ENCODE peak calls at places on chromosomes 4 and X, in five cellular contexts. E is kidney, F is GM06990, I is MM.1S, S is endothelial cell of umbilical vein. T is an unnamed sample. For H3K36me3, the result is how much of the 10 kb centered on the place peaks cover.

GRCh38 chrX:110852180-110852579 is 56.6 kb upstream of the CHRDL1 start:
- DNase-seq in I (peak), E (no peak), F (no peak), S (no peak), T (peak)

GRCh38 chr4:180827193-180827592 is 1416.0 kb upstream of the TENM3 start:
- DNase-seq in E (no peak), S (no peak), I (no peak), F (no peak), T (no peak)

GRCh38 chrX:96791559-96791958 is 92.1 kb upstream of the RPA4 start:
- DNase-seq in S (no peak), I (no peak), F (no peak), E (no peak), T (peak)

GRCh38 chr4:164956766-164957643 is 20.5 kb downstream of the TRIM61 start:
- DNase-seq in E (peak), I (peak), S (peak), F (peak), T (peak)

GRCh38 chr4:25769251-25769650 is 93.5 kb downstream of the SEL1L3 start:
- DNase-seq in S (no peak), I (no peak), E (no peak), F (no peak), T (no peak)

GRCh38 chr4:71025654-71026053 is 32.2 kb downstream of the DCK start:
- DNase-seq in I (no peak), E (no peak), S (no peak), F (no peak), T (no peak)

GRCh38 chr4:153513596-153513995 is 47.4 kb downstream of the TMEM131L start:
- DNase-seq in I (no peak), E (no peak), S (peak), F (no peak), T (peak)

GRCh38 chrX:101219840-101220191 is 230 bp downstream of the DRP2 start:
- DNase-seq in S (no peak), I (no peak), E (no peak), F (no peak), T (no peak)

GRCh38 chr4:152063301-152064235 is 302.8 kb upstream of the GATB start:
- DNase-seq in S (no peak), F (no peak), E (no peak), I (no peak), T (peak)

DNA sequence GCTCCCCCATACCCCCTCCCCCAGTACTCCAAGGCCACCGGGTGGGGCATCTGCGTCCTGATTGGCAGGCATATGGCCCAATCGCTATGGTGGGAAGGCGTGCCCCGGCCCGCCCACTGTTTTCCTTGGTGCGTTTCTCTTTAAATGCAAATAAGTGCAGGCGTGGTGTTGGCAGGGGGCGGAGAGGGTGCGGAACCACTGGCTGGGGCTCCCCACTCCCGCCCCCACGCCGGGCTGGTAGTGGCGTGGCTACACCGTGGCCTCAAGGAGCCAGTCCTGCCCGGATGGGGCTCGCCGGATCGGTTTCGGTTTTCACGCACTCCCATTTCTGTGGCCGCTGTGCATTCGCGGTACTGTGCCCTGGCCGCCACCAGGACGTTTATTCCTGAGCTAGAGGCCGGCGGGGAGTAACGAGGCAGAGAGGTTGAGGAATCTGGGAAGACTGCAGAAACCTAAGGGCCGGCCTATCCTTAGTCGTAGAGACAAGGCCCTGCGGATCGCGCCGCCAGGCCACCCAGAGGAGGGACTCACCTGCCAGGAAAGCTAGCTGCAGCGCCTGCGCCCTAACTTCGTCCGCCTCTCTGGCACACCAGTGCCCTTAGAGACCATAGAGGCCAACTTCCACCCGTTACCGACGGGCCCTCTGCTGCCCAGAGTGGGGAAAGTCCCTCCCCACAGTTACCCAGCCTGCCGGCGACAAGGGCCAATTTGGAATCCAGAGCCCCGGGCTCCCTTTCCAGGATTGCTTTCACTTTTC is 405 bp upstream of the AMER1 start:
- DNase-seq in S (peak), I (peak), E (peak), F (peak), T (peak)
- TF ChIP-seq CTCF in S (no peak), I (peak), E (peak), F (no peak), T (peak)

DNA sequence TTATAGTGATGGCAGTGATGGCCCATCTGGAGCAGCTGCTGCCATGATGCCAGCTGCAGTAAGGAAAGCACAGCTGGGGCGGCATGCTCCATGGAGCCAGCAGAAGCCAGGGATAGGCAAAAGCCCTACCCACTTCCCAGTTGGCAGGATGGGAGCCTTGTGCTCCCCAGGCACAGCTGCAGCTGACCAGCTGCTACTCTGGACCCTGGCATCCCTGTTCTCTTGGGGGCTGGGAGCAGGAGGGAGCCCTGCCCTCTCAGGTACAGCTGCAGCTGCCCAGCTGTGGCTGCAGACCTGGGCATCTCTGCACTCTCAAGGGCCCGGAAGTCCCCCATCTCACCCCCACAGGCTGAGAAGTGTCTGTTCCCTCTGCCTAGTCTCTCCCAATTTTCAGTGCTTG is 531.9 kb downstream of the PCDH18 start:
- DNase-seq in I (no peak), F (no peak), E (peak), S (no peak), T (no peak)
- H3K4me3 ChIP-seq in I (no peak), F (no peak), E (no peak), S (no peak), T (no peak)

DNA sequence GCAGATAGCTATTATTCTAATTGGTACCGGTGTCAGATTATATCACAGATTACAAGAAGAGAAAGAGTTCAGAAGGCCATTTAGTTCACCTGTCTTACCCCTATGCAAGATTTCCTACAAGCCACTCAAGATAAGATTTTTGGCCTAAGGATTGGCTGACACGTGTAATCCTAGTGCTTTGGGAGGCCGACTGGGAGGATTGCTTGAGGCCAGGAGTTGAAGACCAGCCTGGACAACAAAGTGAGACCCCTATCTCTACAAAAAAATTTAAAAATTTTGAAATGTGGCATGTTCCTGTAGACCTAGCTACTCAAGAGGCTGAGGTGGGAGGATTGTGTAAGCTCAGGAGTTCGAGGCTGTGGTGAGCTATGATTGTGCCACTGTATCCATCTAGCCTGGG is 77.1 kb upstream of the HPRT1 start:
- DNase-seq in F (no peak), S (no peak), E (no peak), I (no peak), T (no peak)
- H3K36me3 ChIP-seq in F (under half), S (under half), E (under half), I (under half), T (under half)

DNA sequence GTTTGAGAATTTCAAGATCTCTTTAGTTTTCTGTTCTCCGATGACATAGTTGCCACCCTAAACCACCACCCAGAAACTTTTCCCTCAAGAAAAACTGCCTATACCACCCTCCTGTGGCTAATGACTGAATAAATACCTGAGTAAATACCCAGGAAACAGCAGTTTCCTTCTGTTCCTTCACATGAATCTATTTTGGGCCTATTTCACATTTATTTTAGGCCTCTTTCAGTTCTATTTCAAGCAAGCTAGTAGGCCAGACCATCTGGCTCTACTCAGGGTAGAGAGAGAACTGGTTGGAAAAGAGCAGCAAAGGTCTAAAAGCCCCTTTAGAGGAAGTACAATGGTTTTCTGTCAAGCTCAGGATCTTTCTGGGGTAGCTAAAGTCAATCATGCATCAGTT is 23.4 kb downstream of the ARHGEF9 start:
- DNase-seq in I (peak), F (peak), S (peak), E (no peak), T (no peak)
- TF ChIP-seq CTCF in I (peak), F (no peak), S (no peak), E (peak), T (no peak)

GRCh38 chr4:128823025-128823661 is 13.6 kb downstream of the JADE1 start:
- DNase-seq in F (no peak), E (no peak), I (no peak), S (peak), T (peak)
- H3K4me3 ChIP-seq in F (no peak), E (no peak), I (no peak), S (no peak), T (no peak)

T was measured in bronchial epithelial cell.